ENCODE peak calls at places on chromosomes 5 and 9, in seven cellular contexts. W is T-helper 2 cell; T is stimulated activated naive CD8-positive, alpha-beta T cell treated with anti-CD3 and anti-CD28 coated beads, Interleukin-15, amount 100 ng/mL, for 72 hours; F is AG08396; J is Caki2; V is left lung; M is naive thymus-derived CD8-positive, alpha-beta T cell. N is an unnamed sample.
A peak's percentile ranks its signal among the peaks of the same experiment; 100 is the strongest.

GRCh38 chr5:14266686-14267085 is 123.5 kb downstream of the TRIO start:
- DNase-seq in F (no peak), M (no peak), W (no peak), V (no peak), J (no peak), T (no peak), N (no peak)

GRCh38 chr5:159175547-159175946 is 33.8 kb downstream of the RNF145 start:
- DNase-seq in J (no peak), T (no peak), F (no peak), M (no peak), V (no peak), W (no peak), N (no peak)

GRCh38 chr5:10719965-10720364 is 41.1 kb downstream of the DAP start:
- DNase-seq in W (no peak), J (peak; percentile 80), T (no peak), V (no peak), F (peak; percentile 56), M (no peak), N (peak; percentile 100)

GRCh38 chr9:83429229-83429628 is 109.0 kb downstream of the FRMD3 start:
- DNase-seq in F (no peak), V (no peak), J (no peak), M (no peak), T (no peak), W (no peak), N (peak; percentile 49)

GRCh38 chr5:10635257-10635860 is 71.5 kb downstream of the ANKRD33B start:
- DNase-seq in F (no peak), V (peak; percentile 56), M (no peak), W (no peak), J (no peak), T (peak; percentile 73), N (peak; percentile 86)

GRCh38 chr9:124551472-124552339 is 44.5 kb upstream of the NR5A1 start:
- DNase-seq in F (peak; percentile 76), W (no peak), V (no peak), T (peak; percentile 19), M (peak; percentile 6), J (peak; percentile 58), N (peak; percentile 84)

GRCh38 chr5:178496219-178496618 is 94.0 kb downstream of the COL23A1 start:
- DNase-seq in V (no peak), M (no peak), J (no peak), T (no peak), W (no peak), F (no peak), N (no peak)

GRCh38 chr9:977361-978116 is 1.1 kb downstream of the DMRT3 start:
- DNase-seq in F (no peak), M (no peak), W (no peak), T (no peak), V (no peak), J (no peak), N (no peak)

GRCh38 chr5:88298425-88298824 is 29.8 kb upstream of the TMEM161B start:
- DNase-seq in T (no peak), W (no peak), F (peak; percentile 42), J (peak; percentile 3), V (no peak), M (no peak), N (peak; percentile 60)

GRCh38 chr5:127697894-127698600 is 5.1 kb upstream of the CCDC192 start:
- DNase-seq in T (no peak), M (no peak), F (no peak), J (peak; percentile 90), V (no peak), W (no peak), N (peak; percentile 93)

GRCh38 chr9:37428345-37428744 is 5.8 kb downstream of the GRHPR start:
- DNase-seq in T (no peak), J (no peak), F (no peak), M (no peak), W (no peak), V (no peak), N (no peak)

GRCh38 chr9:72185561-72185960 is 36.3 kb downstream of the GDA start:
- DNase-seq in W (no peak), M (no peak), F (no peak), J (no peak), T (no peak), V (no peak), N (peak; percentile 18)

GRCh38 chr9:92664394-92665152 is 5.4 kb downstream of the IPPK start:
- DNase-seq in J (no peak), V (peak; percentile 37), F (no peak), T (peak; percentile 14), W (no peak), M (peak; percentile 28), N (peak; percentile 43)

GRCh38 chr5:127518319-127518621 is 830 bp downstream of the PRRC1 start:
- DNase-seq in T (no peak), V (no peak), J (no peak), M (no peak), W (no peak), F (no peak), N (no peak)

GRCh38 chr5:56833325-56833724 is 18.0 kb downstream of the MAP3K1 start:
- DNase-seq in W (no peak), J (no peak), T (no peak), M (no peak), V (no peak), F (no peak), N (peak; percentile 55)

GRCh38 chr9:135515541-135515951 is 5.7 kb upstream of the LCN1 start:
- DNase-seq in F (no peak), V (peak; percentile 72), T (no peak), W (no peak), J (no peak), M (no peak), N (no peak)

N was measured in kidney tubule cell.